ENCODE peak calls at places on chromosomes 12 and 14, in seven cellular contexts. One of them, this sample, is unnamed. For H3K36me3, the result is how much of the 10 kb centered on the place peaks cover.

GRCh38 chr12:55060470-55060869 is 40.7 kb downstream of the NEUROD4 start:
- DNase-seq in ascending aorta: no peak
- DNase-seq in aorta: no peak
- DNase-seq in fibroblast of lung: no peak
- DNase-seq in uterus: no peak
- DNase-seq in lung: no peak
- DNase-seq in BE2C: no peak
- DNase-seq in this sample: no peak

GRCh38 chr14:74934476-74935339 is 11.6 kb upstream of the RPS6KL1 start:
- DNase-seq in lung: no peak
- DNase-seq in BE2C: no peak
- DNase-seq in uterus: no peak
- DNase-seq in fibroblast of lung: no peak
- DNase-seq in ascending aorta: no peak
- DNase-seq in aorta: peak
- DNase-seq in this sample: peak

GRCh38 chr14:71130491-71131179 is 223.4 kb downstream of the PCNX1 start:
- DNase-seq in fibroblast of lung: peak
- DNase-seq in lung: no peak
- DNase-seq in BE2C: no peak
- DNase-seq in ascending aorta: no peak
- DNase-seq in aorta: no peak
- DNase-seq in uterus: no peak
- DNase-seq in this sample: no peak

GRCh38 chr12:101891462-101891971 is 14.1 kb downstream of the DRAM1 start:
- DNase-seq in ascending aorta: peak
- DNase-seq in fibroblast of lung: peak
- DNase-seq in lung: peak
- DNase-seq in aorta: peak
- DNase-seq in uterus: no peak
- DNase-seq in BE2C: no peak
- DNase-seq in this sample: no peak

GRCh38 chr12:26338574-26339572 is 143.5 kb downstream of the SSPN start:
- DNase-seq in lung: no peak
- DNase-seq in aorta: no peak
- DNase-seq in BE2C: no peak
- DNase-seq in fibroblast of lung: peak
- DNase-seq in uterus: no peak
- DNase-seq in ascending aorta: no peak
- DNase-seq in this sample: no peak

GRCh38 chr14:100609941-100610391 is 22.7 kb upstream of the BEGAIN start:
- DNase-seq in ascending aorta: no peak
- DNase-seq in aorta: no peak
- DNase-seq in BE2C: no peak
- DNase-seq in uterus: no peak
- DNase-seq in fibroblast of lung: no peak
- DNase-seq in lung: no peak
- DNase-seq in this sample: no peak

GRCh38 chr12:75724913-75725312 is 213.5 kb upstream of the KRR1 start:
- DNase-seq in fibroblast of lung: peak
- DNase-seq in aorta: no peak
- DNase-seq in uterus: peak
- DNase-seq in BE2C: peak
- DNase-seq in ascending aorta: no peak
- DNase-seq in lung: peak
- DNase-seq in this sample: peak

GRCh38 chr12:47079365-47079893 is at the start of gene PCED1B:
- DNase-seq in uterus: peak
- DNase-seq in lung: peak
- DNase-seq in fibroblast of lung: peak
- DNase-seq in ascending aorta: peak
- DNase-seq in BE2C: peak
- DNase-seq in aorta: peak
- DNase-seq in this sample: peak

GRCh38 chr12:119486599-119487154 is 106.9 kb upstream of the TMEM233 start:
- DNase-seq in fibroblast of lung: no peak
- DNase-seq in ascending aorta: no peak
- DNase-seq in BE2C: no peak
- DNase-seq in uterus: no peak
- DNase-seq in lung: no peak
- DNase-seq in aorta: no peak
- DNase-seq in this sample: no peak

GRCh38 chr14:20607617-20608016 is 16.4 kb upstream of the RNASE12 start:
- DNase-seq in fibroblast of lung: no peak
- DNase-seq in aorta: no peak
- DNase-seq in lung: no peak
- DNase-seq in ascending aorta: no peak
- DNase-seq in BE2C: no peak
- DNase-seq in uterus: no peak
- DNase-seq in this sample: no peak

GRCh38 chr12:11555743-11556625 is 93.5 kb upstream of the ETV6 start:
- DNase-seq in aorta: no peak
- DNase-seq in ascending aorta: no peak
- DNase-seq in BE2C: no peak
- DNase-seq in fibroblast of lung: peak
- DNase-seq in uterus: no peak
- DNase-seq in lung: no peak
- DNase-seq in this sample: no peak

GRCh38 chr12:6943719-6944380 is at the start of the genes C12orf57 and RNU7-1:
- DNase-seq in aorta: peak
- DNase-seq in BE2C: peak
- DNase-seq in fibroblast of lung: peak
- DNase-seq in lung: peak
- DNase-seq in uterus: peak
- DNase-seq in ascending aorta: no peak
- DNase-seq in this sample: peak

GRCh38 chr14:55071870-55072640 is 20.6 kb downstream of the MAPK1IP1L start:
- DNase-seq in lung: no peak
- DNase-seq in aorta: no peak
- DNase-seq in BE2C: no peak
- DNase-seq in uterus: no peak
- DNase-seq in fibroblast of lung: peak
- DNase-seq in ascending aorta: no peak
- DNase-seq in this sample: peak

GRCh38 chr12:108047130-108047550 is 81.9 kb upstream of the WSCD2 start:
- DNase-seq in BE2C: no peak
- DNase-seq in aorta: no peak
- DNase-seq in ascending aorta: no peak
- DNase-seq in uterus: no peak
- DNase-seq in fibroblast of lung: no peak
- DNase-seq in lung: no peak
- DNase-seq in this sample: no peak

GRCh38 chr12:45730842-45731336 is 1.4 kb downstream of the ARID2 start:
- DNase-seq in fibroblast of lung: peak
- DNase-seq in aorta: no peak
- DNase-seq in lung: no peak
- DNase-seq in uterus: no peak
- DNase-seq in ascending aorta: no peak
- DNase-seq in BE2C: no peak
- DNase-seq in this sample: no peak

GRCh38 chr14:99579077-99579836 is 24.8 kb downstream of the CCDC85C start:
- DNase-seq in fibroblast of lung: no peak
- DNase-seq in BE2C: no peak
- DNase-seq in ascending aorta: no peak
- DNase-seq in lung: peak
- DNase-seq in uterus: no peak
- DNase-seq in aorta: no peak
- DNase-seq in this sample: no peak

GRCh38 chr14:74511966-74512365 is 18.4 kb downstream of the ISCA2 start:
- DNase-seq in BE2C: no peak
- DNase-seq in aorta: peak
- DNase-seq in uterus: no peak
- DNase-seq in lung: no peak
- DNase-seq in fibroblast of lung: no peak
- DNase-seq in ascending aorta: no peak
- DNase-seq in this sample: no peak

GRCh38 chr12:123097521-123098084 is 53.3 kb downstream of the PITPNM2 start:
- DNase-seq in aorta: no peak
- DNase-seq in BE2C: no peak
- DNase-seq in lung: no peak
- DNase-seq in fibroblast of lung: no peak
- DNase-seq in uterus: no peak
- DNase-seq in ascending aorta: no peak
- DNase-seq in this sample: peak

GRCh38 chr12:92735131-92735721 is 32.4 kb downstream of the PLEKHG7 start:
- DNase-seq in lung: no peak
- DNase-seq in fibroblast of lung: peak
- DNase-seq in BE2C: no peak
- DNase-seq in ascending aorta: no peak
- DNase-seq in aorta: no peak
- DNase-seq in uterus: peak
- DNase-seq in this sample: no peak

GRCh38 chr14:92026548-92027190 is 13.2 kb downstream of the TRIP11 start:
- DNase-seq in BE2C: no peak
- DNase-seq in ascending aorta: no peak
- DNase-seq in lung: no peak
- DNase-seq in uterus: no peak
- DNase-seq in fibroblast of lung: no peak
- DNase-seq in aorta: no peak
- DNase-seq in this sample: no peak

GRCh38 chr14:92022036-92022435 is 17.8 kb downstream of the TRIP11 start:
- DNase-seq in lung: no peak
- DNase-seq in fibroblast of lung: no peak
- DNase-seq in aorta: no peak
- DNase-seq in uterus: no peak
- DNase-seq in BE2C: no peak
- DNase-seq in ascending aorta: no peak
- DNase-seq in this sample: no peak
- H3K36me3 ChIP-seq in lung: under half
- H3K36me3 ChIP-seq in fibroblast of lung: under half
- H3K36me3 ChIP-seq in aorta: under half
- H3K36me3 ChIP-seq in uterus: under half
- H3K36me3 ChIP-seq in BE2C: under half
- H3K36me3 ChIP-seq in ascending aorta: under half
- H3K36me3 ChIP-seq in this sample: under half

DNA sequence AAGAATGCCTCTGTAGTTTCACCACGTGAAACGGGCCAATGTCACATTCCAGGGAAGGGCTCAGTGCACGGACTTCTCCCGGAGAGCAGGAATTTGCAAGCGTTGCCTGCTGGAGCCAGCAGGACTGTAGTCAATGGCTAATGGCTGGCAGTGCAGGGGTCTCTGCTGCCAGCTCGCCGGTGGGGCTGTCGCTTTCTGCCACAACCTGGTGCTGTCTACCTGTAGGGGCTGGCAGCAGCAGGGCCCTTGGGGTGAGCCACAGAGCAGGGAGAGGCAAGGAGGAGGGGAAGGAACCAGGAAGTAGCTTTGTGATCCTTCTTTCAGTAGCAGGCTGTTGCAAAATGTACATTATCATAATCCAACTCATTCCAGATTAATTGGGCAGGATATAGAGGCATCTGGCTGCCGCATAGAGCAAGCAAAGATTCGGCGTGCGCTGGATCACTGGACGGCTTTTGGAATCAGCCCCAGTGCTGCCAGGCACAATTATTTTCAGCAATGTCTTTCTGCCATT is 114.0 kb downstream of the PAPOLA start:
- DNase-seq in BE2C: peak
- DNase-seq in lung: no peak
- DNase-seq in aorta: no peak
- DNase-seq in ascending aorta: no peak
- DNase-seq in fibroblast of lung: no peak
- DNase-seq in uterus: no peak
- DNase-seq in this sample: no peak
- H3K36me3 ChIP-seq in BE2C: under half
- H3K36me3 ChIP-seq in lung: under half
- H3K36me3 ChIP-seq in aorta: under half
- H3K36me3 ChIP-seq in ascending aorta: under half
- H3K36me3 ChIP-seq in fibroblast of lung: under half
- H3K36me3 ChIP-seq in uterus: under half
- H3K36me3 ChIP-seq in this sample: under half

GRCh38 chr12:19482551-19483109 is 43.3 kb downstream of the AEBP2 start:
- DNase-seq in uterus: no peak
- DNase-seq in BE2C: no peak
- DNase-seq in fibroblast of lung: no peak
- DNase-seq in aorta: peak
- DNase-seq in lung: no peak
- DNase-seq in ascending aorta: no peak
- DNase-seq in this sample: no peak
- H3K36me3 ChIP-seq in uterus: under half
- H3K36me3 ChIP-seq in BE2C: under half
- H3K36me3 ChIP-seq in fibroblast of lung: under half
- H3K36me3 ChIP-seq in aorta: under half
- H3K36me3 ChIP-seq in lung: under half
- H3K36me3 ChIP-seq in ascending aorta: under half
- H3K36me3 ChIP-seq in this sample: under half

GRCh38 chr14:31895206-31895605 is 181.9 kb upstream of the ARHGAP5 start:
- DNase-seq in BE2C: no peak
- DNase-seq in uterus: no peak
- DNase-seq in fibroblast of lung: peak
- DNase-seq in ascending aorta: no peak
- DNase-seq in lung: no peak
- DNase-seq in aorta: no peak
- DNase-seq in this sample: no peak

GRCh38 chr14:31902915-31903646 is 174.0 kb upstream of the ARHGAP5 start:
- DNase-seq in uterus: no peak
- DNase-seq in BE2C: no peak
- DNase-seq in aorta: no peak
- DNase-seq in fibroblast of lung: no peak
- DNase-seq in lung: no peak
- DNase-seq in ascending aorta: no peak
- DNase-seq in this sample: no peak

GRCh38 chr14:31902002-31902401 is 175.1 kb upstream of the ARHGAP5 start:
- DNase-seq in ascending aorta: no peak
- DNase-seq in aorta: no peak
- DNase-seq in BE2C: no peak
- DNase-seq in lung: no peak
- DNase-seq in fibroblast of lung: no peak
- DNase-seq in uterus: no peak
- DNase-seq in this sample: no peak

GRCh38 chr14:31897581-31898186 is 179.4 kb upstream of the ARHGAP5 start:
- DNase-seq in lung: no peak
- DNase-seq in aorta: no peak
- DNase-seq in uterus: no peak
- DNase-seq in fibroblast of lung: no peak
- DNase-seq in BE2C: no peak
- DNase-seq in ascending aorta: no peak
- DNase-seq in this sample: no peak

GRCh38 chr14:31898835-31899528 is 178.1 kb upstream of the ARHGAP5 start:
- DNase-seq in aorta: no peak
- DNase-seq in uterus: no peak
- DNase-seq in lung: no peak
- DNase-seq in fibroblast of lung: no peak
- DNase-seq in BE2C: no peak
- DNase-seq in ascending aorta: no peak
- DNase-seq in this sample: no peak
- H3K36me3 ChIP-seq in aorta: under half
- H3K36me3 ChIP-seq in uterus: under half
- H3K36me3 ChIP-seq in lung: under half
- H3K36me3 ChIP-seq in fibroblast of lung: under half
- H3K36me3 ChIP-seq in BE2C: under half
- H3K36me3 ChIP-seq in ascending aorta: under half
- H3K36me3 ChIP-seq in this sample: under half

GRCh38 chr12:49645151-49646039 is 22.0 kb downstream of the PRPF40B start:
- DNase-seq in ascending aorta: no peak
- DNase-seq in aorta: no peak
- DNase-seq in fibroblast of lung: no peak
- DNase-seq in uterus: no peak
- DNase-seq in BE2C: no peak
- DNase-seq in lung: no peak
- DNase-seq in this sample: no peak
- H3K36me3 ChIP-seq in ascending aorta: half or more
- H3K36me3 ChIP-seq in aorta: under half
- H3K36me3 ChIP-seq in fibroblast of lung: under half
- H3K36me3 ChIP-seq in uterus: under half
- H3K36me3 ChIP-seq in BE2C: under half
- H3K36me3 ChIP-seq in lung: half or more
- H3K36me3 ChIP-seq in this sample: under half

This sample was measured in heart left ventricle.